ENCODE peak calls at places on chromosomes 5 and 9, in ten cellular contexts. One of them, this sample, is unnamed. For H3K4me1, the result is how much of the 10 kb centered on the place peaks cover.

GRCh38 chr9:99231708-99232107 is 9.6 kb downstream of the SEC61B start:
- DNase-seq in GM23338: peak
- DNase-seq in adrenal gland: no peak
- DNase-seq in GM12878: peak
- DNase-seq in colonic mucosa: no peak
- DNase-seq in thyroid gland: no peak
- DNase-seq in pancreas: no peak
- DNase-seq in MM.1S: no peak
- DNase-seq in CD8-positive, alpha-beta memory T cell: no peak
- DNase-seq in cardiac muscle cell: peak
- DNase-seq in this sample: peak

GRCh38 chr5:106171708-106172107 is 1499.0 kb downstream of the EFNA5 start:
- DNase-seq in GM23338: no peak
- DNase-seq in adrenal gland: no peak
- DNase-seq in GM12878: no peak
- DNase-seq in colonic mucosa: no peak
- DNase-seq in thyroid gland: no peak
- DNase-seq in pancreas: no peak
- DNase-seq in MM.1S: no peak
- DNase-seq in CD8-positive, alpha-beta memory T cell: no peak
- DNase-seq in cardiac muscle cell: no peak
- DNase-seq in this sample: no peak

GRCh38 chr9:36470891-36471290 is 70.8 kb upstream of the RNF38 start:
- DNase-seq in GM23338: no peak
- DNase-seq in adrenal gland: peak
- DNase-seq in GM12878: peak
- DNase-seq in colonic mucosa: peak
- DNase-seq in thyroid gland: peak
- DNase-seq in pancreas: no peak
- DNase-seq in MM.1S: peak
- DNase-seq in CD8-positive, alpha-beta memory T cell: peak
- DNase-seq in cardiac muscle cell: no peak
- DNase-seq in this sample: no peak

GRCh38 chr9:124040186-124040920 is 28.8 kb downstream of the LHX2 start:
- DNase-seq in GM23338: peak
- DNase-seq in adrenal gland: no peak
- DNase-seq in GM12878: no peak
- DNase-seq in colonic mucosa: no peak
- DNase-seq in thyroid gland: no peak
- DNase-seq in pancreas: no peak
- DNase-seq in MM.1S: no peak
- DNase-seq in CD8-positive, alpha-beta memory T cell: no peak
- DNase-seq in cardiac muscle cell: no peak
- DNase-seq in this sample: no peak

GRCh38 chr9:108142504-108143201 is 653.1 kb upstream of the KLF4 start:
- DNase-seq in GM23338: peak
- DNase-seq in adrenal gland: peak
- DNase-seq in GM12878: no peak
- DNase-seq in colonic mucosa: peak
- DNase-seq in thyroid gland: peak
- DNase-seq in pancreas: no peak
- DNase-seq in MM.1S: peak
- DNase-seq in CD8-positive, alpha-beta memory T cell: no peak
- DNase-seq in cardiac muscle cell: peak
- DNase-seq in this sample: no peak

GRCh38 chr9:130975156-130975555 is 33.8 kb upstream of the LAMC3 start:
- DNase-seq in GM23338: no peak
- DNase-seq in adrenal gland: no peak
- DNase-seq in GM12878: no peak
- DNase-seq in colonic mucosa: no peak
- DNase-seq in thyroid gland: no peak
- DNase-seq in pancreas: no peak
- DNase-seq in MM.1S: no peak
- DNase-seq in CD8-positive, alpha-beta memory T cell: no peak
- DNase-seq in cardiac muscle cell: no peak
- DNase-seq in this sample: no peak

GRCh38 chr5:41193462-41194166 is 19.7 kb downstream of the C6 start:
- DNase-seq in GM23338: no peak
- DNase-seq in adrenal gland: peak
- DNase-seq in GM12878: no peak
- DNase-seq in colonic mucosa: peak
- DNase-seq in thyroid gland: peak
- DNase-seq in pancreas: peak
- DNase-seq in MM.1S: no peak
- DNase-seq in CD8-positive, alpha-beta memory T cell: no peak
- DNase-seq in cardiac muscle cell: no peak
- DNase-seq in this sample: peak

GRCh38 chr5:149392718-149393117 is 13.6 kb upstream of the IL17B start:
- DNase-seq in GM23338: no peak
- DNase-seq in adrenal gland: no peak
- DNase-seq in GM12878: no peak
- DNase-seq in colonic mucosa: no peak
- DNase-seq in thyroid gland: no peak
- DNase-seq in pancreas: no peak
- DNase-seq in MM.1S: no peak
- DNase-seq in CD8-positive, alpha-beta memory T cell: no peak
- DNase-seq in cardiac muscle cell: no peak
- DNase-seq in this sample: no peak

GRCh38 chr9:23826120-23826629 is at the start of gene ELAVL2:
- DNase-seq in GM23338: peak
- DNase-seq in adrenal gland: peak
- DNase-seq in GM12878: peak
- DNase-seq in colonic mucosa: peak
- DNase-seq in thyroid gland: peak
- DNase-seq in pancreas: peak
- DNase-seq in MM.1S: no peak
- DNase-seq in CD8-positive, alpha-beta memory T cell: no peak
- DNase-seq in cardiac muscle cell: peak
- DNase-seq in this sample: peak
- H3K4me3 ChIP-seq in GM23338: peak
- H3K4me3 ChIP-seq in adrenal gland: peak
- H3K4me3 ChIP-seq in GM12878: no peak
- H3K4me3 ChIP-seq in colonic mucosa: peak
- H3K4me3 ChIP-seq in thyroid gland: no peak
- H3K4me3 ChIP-seq in pancreas: peak
- H3K4me3 ChIP-seq in MM.1S: no peak
- H3K4me3 ChIP-seq in CD8-positive, alpha-beta memory T cell: no peak
- H3K4me3 ChIP-seq in cardiac muscle cell: peak
- H3K4me3 ChIP-seq in this sample: peak

GRCh38 chr5:136031713-136032112 is 2.9 kb downstream of the TGFBI start:
- DNase-seq in GM23338: no peak
- DNase-seq in adrenal gland: no peak
- DNase-seq in GM12878: no peak
- DNase-seq in colonic mucosa: no peak
- DNase-seq in thyroid gland: no peak
- DNase-seq in pancreas: no peak
- DNase-seq in MM.1S: no peak
- DNase-seq in CD8-positive, alpha-beta memory T cell: no peak
- DNase-seq in cardiac muscle cell: no peak
- DNase-seq in this sample: no peak

GRCh38 chr5:136033848-136034247 is 5.1 kb downstream of the TGFBI start:
- DNase-seq in GM23338: no peak
- DNase-seq in adrenal gland: no peak
- DNase-seq in GM12878: no peak
- DNase-seq in colonic mucosa: no peak
- DNase-seq in thyroid gland: no peak
- DNase-seq in pancreas: no peak
- DNase-seq in MM.1S: no peak
- DNase-seq in CD8-positive, alpha-beta memory T cell: no peak
- DNase-seq in cardiac muscle cell: no peak
- DNase-seq in this sample: no peak

GRCh38 chr5:136032564-136032963 is 3.8 kb downstream of the TGFBI start:
- DNase-seq in GM23338: no peak
- DNase-seq in adrenal gland: no peak
- DNase-seq in GM12878: no peak
- DNase-seq in colonic mucosa: no peak
- DNase-seq in thyroid gland: no peak
- DNase-seq in pancreas: no peak
- DNase-seq in MM.1S: no peak
- DNase-seq in CD8-positive, alpha-beta memory T cell: no peak
- DNase-seq in cardiac muscle cell: no peak
- DNase-seq in this sample: no peak

GRCh38 chr5:136034492-136034891 is 5.7 kb downstream of the TGFBI start:
- DNase-seq in GM23338: no peak
- DNase-seq in adrenal gland: no peak
- DNase-seq in GM12878: no peak
- DNase-seq in colonic mucosa: no peak
- DNase-seq in thyroid gland: no peak
- DNase-seq in pancreas: no peak
- DNase-seq in MM.1S: no peak
- DNase-seq in CD8-positive, alpha-beta memory T cell: no peak
- DNase-seq in cardiac muscle cell: no peak
- DNase-seq in this sample: no peak

GRCh38 chr5:136033244-136033643 is 4.5 kb downstream of the TGFBI start:
- DNase-seq in GM23338: no peak
- DNase-seq in adrenal gland: no peak
- DNase-seq in GM12878: no peak
- DNase-seq in colonic mucosa: no peak
- DNase-seq in thyroid gland: no peak
- DNase-seq in pancreas: no peak
- DNase-seq in MM.1S: no peak
- DNase-seq in CD8-positive, alpha-beta memory T cell: no peak
- DNase-seq in cardiac muscle cell: no peak
- DNase-seq in this sample: no peak
- H3K4me1 ChIP-seq in GM23338: under half
- H3K4me1 ChIP-seq in adrenal gland: under half
- H3K4me1 ChIP-seq in GM12878: under half
- H3K4me1 ChIP-seq in colonic mucosa: under half
- H3K4me1 ChIP-seq in thyroid gland: under half
- H3K4me1 ChIP-seq in pancreas: under half
- H3K4me1 ChIP-seq in MM.1S: under half
- H3K4me1 ChIP-seq in CD8-positive, alpha-beta memory T cell: under half
- H3K4me1 ChIP-seq in cardiac muscle cell: under half
- H3K4me1 ChIP-seq in this sample: half or more

GRCh38 chr5:74432240-74432639 is 208.3 kb downstream of the ENC1 start:
- DNase-seq in GM23338: no peak
- DNase-seq in adrenal gland: no peak
- DNase-seq in GM12878: no peak
- DNase-seq in colonic mucosa: no peak
- DNase-seq in thyroid gland: no peak
- DNase-seq in pancreas: peak
- DNase-seq in MM.1S: no peak
- DNase-seq in CD8-positive, alpha-beta memory T cell: no peak
- DNase-seq in cardiac muscle cell: no peak
- DNase-seq in this sample: no peak

GRCh38 chr5:74430910-74431309 is 209.6 kb downstream of the ENC1 start:
- DNase-seq in GM23338: no peak
- DNase-seq in adrenal gland: no peak
- DNase-seq in GM12878: no peak
- DNase-seq in colonic mucosa: no peak
- DNase-seq in thyroid gland: no peak
- DNase-seq in pancreas: no peak
- DNase-seq in MM.1S: no peak
- DNase-seq in CD8-positive, alpha-beta memory T cell: no peak
- DNase-seq in cardiac muscle cell: no peak
- DNase-seq in this sample: no peak

GRCh38 chr5:74429495-74429894 is 211.0 kb downstream of the ENC1 start:
- DNase-seq in GM23338: no peak
- DNase-seq in adrenal gland: no peak
- DNase-seq in GM12878: no peak
- DNase-seq in colonic mucosa: no peak
- DNase-seq in thyroid gland: no peak
- DNase-seq in pancreas: no peak
- DNase-seq in MM.1S: no peak
- DNase-seq in CD8-positive, alpha-beta memory T cell: no peak
- DNase-seq in cardiac muscle cell: no peak
- DNase-seq in this sample: no peak

GRCh38 chr5:74433255-74434123 is 207.0 kb downstream of the ENC1 start:
- DNase-seq in GM23338: peak
- DNase-seq in adrenal gland: peak
- DNase-seq in GM12878: peak
- DNase-seq in colonic mucosa: no peak
- DNase-seq in thyroid gland: no peak
- DNase-seq in pancreas: no peak
- DNase-seq in MM.1S: peak
- DNase-seq in CD8-positive, alpha-beta memory T cell: no peak
- DNase-seq in cardiac muscle cell: no peak
- DNase-seq in this sample: peak

DNA sequence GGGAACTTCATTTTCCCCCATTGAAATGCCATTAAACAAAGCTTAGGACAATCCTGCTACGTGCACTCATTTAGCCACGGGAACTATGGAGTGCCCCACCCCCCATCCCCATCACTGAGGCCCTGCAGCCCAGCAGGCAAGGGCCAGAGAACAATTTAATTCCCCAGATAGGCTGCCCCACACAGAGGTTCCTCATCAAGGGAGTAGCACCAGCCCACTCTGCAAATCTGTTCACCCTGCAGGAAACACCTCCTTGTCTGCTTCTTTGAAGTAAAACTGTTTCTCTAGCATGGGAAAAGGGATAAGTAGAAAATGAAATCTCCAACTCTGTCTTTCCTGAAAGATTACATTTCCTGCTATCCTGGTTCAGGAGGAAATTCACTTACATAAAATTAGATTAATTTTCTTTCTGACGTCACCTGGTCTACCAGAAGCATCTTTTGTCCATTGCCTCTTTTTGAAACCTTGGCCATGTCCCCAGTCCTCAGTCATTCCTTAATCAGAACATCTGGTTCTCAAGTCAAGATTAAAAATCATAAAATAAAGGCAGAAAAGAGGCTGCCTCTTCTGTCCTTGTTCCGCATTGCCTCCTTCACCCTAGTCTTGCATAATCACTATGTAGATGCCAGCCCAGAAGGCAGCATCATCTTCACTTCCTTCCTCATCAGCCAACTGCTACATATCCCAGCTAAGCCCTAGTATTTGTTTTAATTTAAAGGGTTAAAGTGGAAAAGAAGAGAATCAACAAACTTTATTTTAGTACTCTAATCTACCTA is 206.2 kb downstream of the ENC1 start:
- DNase-seq in GM23338: peak
- DNase-seq in adrenal gland: no peak
- DNase-seq in GM12878: no peak
- DNase-seq in colonic mucosa: no peak
- DNase-seq in thyroid gland: no peak
- DNase-seq in pancreas: no peak
- DNase-seq in MM.1S: no peak
- DNase-seq in CD8-positive, alpha-beta memory T cell: no peak
- DNase-seq in cardiac muscle cell: no peak
- DNase-seq in this sample: no peak
- H3K27ac ChIP-seq in GM23338: no peak
- H3K27ac ChIP-seq in adrenal gland: no peak
- H3K27ac ChIP-seq in GM12878: no peak
- H3K27ac ChIP-seq in colonic mucosa: no peak
- H3K27ac ChIP-seq in thyroid gland: no peak
- H3K27ac ChIP-seq in pancreas: no peak
- H3K27ac ChIP-seq in MM.1S: no peak
- H3K27ac ChIP-seq in CD8-positive, alpha-beta memory T cell: no peak
- H3K27ac ChIP-seq in cardiac muscle cell: no peak
- H3K27ac ChIP-seq in this sample: peak

GRCh38 chr9:127907867-127908659 is 8.7 kb upstream of the ST6GALNAC6 start:
- DNase-seq in GM23338: no peak
- DNase-seq in adrenal gland: no peak
- DNase-seq in GM12878: no peak
- DNase-seq in colonic mucosa: peak
- DNase-seq in thyroid gland: no peak
- DNase-seq in pancreas: no peak
- DNase-seq in MM.1S: no peak
- DNase-seq in CD8-positive, alpha-beta memory T cell: no peak
- DNase-seq in cardiac muscle cell: no peak
- DNase-seq in this sample: no peak

GRCh38 chr9:127903557-127904475 is 4.4 kb upstream of the ST6GALNAC6 start:
- DNase-seq in GM23338: peak
- DNase-seq in adrenal gland: peak
- DNase-seq in GM12878: no peak
- DNase-seq in colonic mucosa: peak
- DNase-seq in thyroid gland: peak
- DNase-seq in pancreas: no peak
- DNase-seq in MM.1S: no peak
- DNase-seq in CD8-positive, alpha-beta memory T cell: peak
- DNase-seq in cardiac muscle cell: peak
- DNase-seq in this sample: peak

GRCh38 chr9:127904888-127905728 is 5.7 kb upstream of the ST6GALNAC6 start:
- DNase-seq in GM23338: no peak
- DNase-seq in adrenal gland: no peak
- DNase-seq in GM12878: no peak
- DNase-seq in colonic mucosa: peak
- DNase-seq in thyroid gland: no peak
- DNase-seq in pancreas: no peak
- DNase-seq in MM.1S: no peak
- DNase-seq in CD8-positive, alpha-beta memory T cell: peak
- DNase-seq in cardiac muscle cell: no peak
- DNase-seq in this sample: no peak

GRCh38 chr9:127904518-127904887 is 5.1 kb upstream of the ST6GALNAC6 start:
- DNase-seq in GM23338: peak
- DNase-seq in adrenal gland: peak
- DNase-seq in GM12878: no peak
- DNase-seq in colonic mucosa: peak
- DNase-seq in thyroid gland: peak
- DNase-seq in pancreas: peak
- DNase-seq in MM.1S: no peak
- DNase-seq in CD8-positive, alpha-beta memory T cell: no peak
- DNase-seq in cardiac muscle cell: peak
- DNase-seq in this sample: no peak

GRCh38 chr9:127905788-127906191 is 6.4 kb upstream of the ST6GALNAC6 start:
- DNase-seq in GM23338: no peak
- DNase-seq in adrenal gland: no peak
- DNase-seq in GM12878: no peak
- DNase-seq in colonic mucosa: peak
- DNase-seq in thyroid gland: peak
- DNase-seq in pancreas: no peak
- DNase-seq in MM.1S: no peak
- DNase-seq in CD8-positive, alpha-beta memory T cell: peak
- DNase-seq in cardiac muscle cell: no peak
- DNase-seq in this sample: no peak
- H3K4me3 ChIP-seq in GM23338: no peak
- H3K4me3 ChIP-seq in adrenal gland: no peak
- H3K4me3 ChIP-seq in GM12878: peak
- H3K4me3 ChIP-seq in colonic mucosa: peak
- H3K4me3 ChIP-seq in thyroid gland: no peak
- H3K4me3 ChIP-seq in pancreas: no peak
- H3K4me3 ChIP-seq in MM.1S: no peak
- H3K4me3 ChIP-seq in CD8-positive, alpha-beta memory T cell: peak
- H3K4me3 ChIP-seq in cardiac muscle cell: no peak
- H3K4me3 ChIP-seq in this sample: no peak